ENCODE peak calls at places on chromosomes 1 and 21, in nine cellular contexts. P is RWPE1, C is cardiac muscle cell, J is brain microvascular endothelial cell, Q is left ventricle myocardium inferior, V is SJCRH30, G is A549, M is pancreas, S is MM.1S. W is an unnamed sample.

GRCh38 chr1:8666394-8667167 is 150.9 kb downstream of the RERE start:
- DNase-seq in J (no peak), C (no peak), S (no peak), V (no peak), G (no peak), Q (no peak), M (no peak), P (no peak), W (no peak)

GRCh38 chr1:159675046-159675445 is 39.3 kb downstream of the CRP start:
- DNase-seq in P (no peak), G (no peak), M (no peak), C (no peak), S (no peak), J (no peak), Q (no peak), V (no peak), W (no peak)

GRCh38 chr1:211920141-211920572 is 89.6 kb upstream of the LPGAT1 start:
- DNase-seq in C (no peak), J (peak; percentile 82), G (peak; percentile 55), S (no peak), V (no peak), Q (no peak), P (no peak), M (no peak), W (no peak)

GRCh38 chr1:89635825-89636815 is 3.2 kb downstream of the LRRC8C start:
- DNase-seq in S (no peak), M (no peak), P (peak; percentile 56), Q (no peak), G (no peak), V (no peak), C (no peak), J (no peak), W (no peak)

GRCh38 chr21:42248783-42249597 is 30.1 kb downstream of the ABCG1 start:
- DNase-seq in C (no peak), M (peak; percentile 30), Q (no peak), V (no peak), P (no peak), S (peak; percentile 46), G (no peak), J (no peak), W (no peak)

GRCh38 chr1:18646776-18647410 is 16.2 kb downstream of the PAX7 start:
- DNase-seq in V (no peak), C (peak; percentile 35), M (peak; percentile 67), J (no peak), P (no peak), G (no peak), S (no peak), Q (no peak), W (no peak)

GRCh38 chr1:19024532-19024931 is 68.1 kb upstream of the IFFO2 start:
- DNase-seq in Q (no peak), G (no peak), V (no peak), M (no peak), J (no peak), C (no peak), P (no peak), S (no peak), W (no peak)

GRCh38 chr21:15252437-15252836 is 187.6 kb upstream of the NRIP1 start:
- DNase-seq in Q (no peak), J (no peak), V (no peak), G (no peak), M (no peak), P (no peak), C (no peak), S (no peak), W (no peak)

GRCh38 chr1:243715285-243715684 is 134.8 kb downstream of the AKT3 start:
- DNase-seq in S (no peak), V (no peak), J (no peak), Q (no peak), C (no peak), M (no peak), P (no peak), G (no peak), W (no peak)

GRCh38 chr1:15276691-15277090 is 29.7 kb downstream of the FHAD1 start:
- DNase-seq in P (no peak), G (no peak), Q (no peak), S (no peak), C (no peak), V (no peak), M (no peak), J (no peak), W (no peak)

GRCh38 chr1:174358786-174359453 is 88.8 kb upstream of the GPR52 start:
- DNase-seq in G (no peak), M (no peak), J (no peak), Q (no peak), S (no peak), P (no peak), V (peak; percentile 4), C (no peak), W (no peak)

GRCh38 chr21:26717146-26717739 is 128.0 kb downstream of the ADAMTS1 start:
- DNase-seq in J (no peak), S (peak; percentile 27), G (peak; percentile 2), M (no peak), V (peak; percentile 72), C (peak; percentile 20), Q (no peak), P (peak; percentile 11), W (no peak)

GRCh38 chr21:30194701-30195299 is 21.1 kb downstream of the CLDN8 start:
- DNase-seq in J (peak; percentile 37), P (peak; percentile 48), G (no peak), Q (no peak), V (peak; percentile 66), S (peak; percentile 54), M (no peak), C (peak; percentile 64), W (no peak)

GRCh38 chr1:110125810-110126209 is 13.6 kb downstream of the UBL4B start:
- DNase-seq in M (no peak), G (no peak), J (no peak), P (no peak), C (no peak), S (no peak), V (no peak), Q (no peak), W (no peak)

GRCh38 chr1:208682664-208683013 is 438.5 kb upstream of the PLXNA2 start:
- DNase-seq in J (no peak), P (no peak), C (no peak), G (no peak), V (no peak), S (no peak), M (no peak), Q (no peak), W (no peak)

GRCh38 chr1:167121375-167122120 is 27.7 kb downstream of the STYXL2 start:
- DNase-seq in V (no peak), S (no peak), G (peak; percentile 58), P (peak; percentile 25), C (no peak), M (peak; percentile 79), Q (no peak), J (no peak), W (no peak)

GRCh38 chr1:180192172-180192571 is 37.5 kb downstream of the QSOX1 start:
- DNase-seq in J (no peak), Q (no peak), M (no peak), C (no peak), S (no peak), G (no peak), V (no peak), P (no peak), W (no peak)
- H3K27ac ChIP-seq in J (no peak overlapping the region), Q (no peak overlapping the region), M (no peak overlapping the region), C (no peak overlapping the region), S (no peak overlapping the region), G (no peak overlapping the region), V (no peak overlapping the region), P (no peak overlapping the region), W (no peak overlapping the region)

GRCh38 chr21:39185157-39185556 is 1.9 kb upstream of the PSMG1 start:
- DNase-seq in V (no peak), J (no peak), M (no peak), P (no peak), G (no peak), S (no peak), C (no peak), Q (no peak), W (no peak)
- H3K27ac ChIP-seq in V (no peak overlapping the region), J (no peak overlapping the region), M (no peak overlapping the region), P (no peak overlapping the region), G (no peak overlapping the region), S (no peak overlapping the region), C (no peak overlapping the region), Q (no peak overlapping the region), W (no peak overlapping the region)

GRCh38 chr1:245087723-245088122 is 67.1 kb upstream of the KIF26B start:
- DNase-seq in Q (no peak), M (no peak), G (no peak), J (no peak), V (no peak), C (no peak), S (no peak), P (no peak), W (no peak)

GRCh38 chr1:245090491-245091090 is 64.2 kb upstream of the KIF26B start:
- DNase-seq in J (no peak), M (no peak), C (no peak), S (no peak), Q (no peak), G (no peak), V (no peak), P (no peak), W (no peak)

GRCh38 chr1:245085508-245086095 is 69.2 kb upstream of the KIF26B start:
- DNase-seq in M (no peak), S (no peak), Q (no peak), V (no peak), P (peak; percentile 68), G (no peak), C (no peak), J (peak; percentile 95), W (no peak)

GRCh38 chr1:245084551-245084950 is 70.2 kb upstream of the KIF26B start:
- DNase-seq in G (no peak), V (no peak), M (no peak), S (no peak), J (peak; percentile 38), P (no peak), Q (no peak), C (no peak), W (no peak)

GRCh38 chr1:245086389-245086969 is 68.3 kb upstream of the KIF26B start:
- DNase-seq in J (peak; percentile 39), G (no peak), C (no peak), S (no peak), Q (no peak), V (no peak), P (peak; percentile 45), M (no peak), W (no peak)
- H3K27ac ChIP-seq in J (peak overlapping the region; percentile 93), G (no peak overlapping the region), C (no peak overlapping the region), S (no peak overlapping the region), Q (no peak overlapping the region), V (no peak overlapping the region), P (no peak overlapping the region), M (no peak overlapping the region), W (peak overlapping the region; percentile 32)

DNA sequence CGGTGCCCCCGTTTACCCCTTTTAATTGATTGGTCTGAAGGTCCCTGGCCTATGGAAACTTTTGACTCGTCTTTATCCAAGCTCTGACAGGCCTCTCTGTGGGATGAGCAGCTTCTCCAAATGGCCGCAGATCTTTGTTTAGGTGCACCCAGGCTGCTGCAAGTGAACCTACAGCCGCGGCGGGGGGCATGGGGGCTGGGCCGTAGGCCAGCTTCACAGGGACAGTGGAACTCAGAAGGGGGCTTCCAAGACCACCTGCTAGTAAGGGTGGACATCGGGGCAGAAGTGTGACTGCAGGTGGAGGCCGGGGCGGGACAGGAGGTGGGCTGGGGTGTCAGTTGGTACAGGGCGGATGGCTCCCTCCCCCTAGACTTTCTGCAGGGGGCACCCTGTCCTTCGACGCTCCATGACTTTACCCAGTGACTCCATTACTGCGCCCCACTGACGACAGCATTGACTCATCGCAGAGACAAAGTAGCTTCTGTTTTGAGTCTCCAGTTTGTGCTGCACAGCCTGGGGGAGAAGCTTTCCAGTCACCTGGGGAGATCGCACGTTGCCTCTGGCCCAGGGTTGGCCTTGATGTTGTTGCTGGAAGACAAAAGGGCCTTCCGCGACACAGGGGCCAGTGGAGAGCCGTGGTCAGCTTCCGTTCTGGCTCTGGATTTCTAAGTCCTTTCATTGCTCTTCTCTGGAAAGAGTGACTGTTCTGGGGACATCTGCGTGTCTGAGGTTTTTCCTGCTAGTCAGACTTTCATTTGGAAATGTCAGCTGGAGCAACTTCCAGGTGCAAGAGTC is 257.3 kb downstream of the SIPA1L2 start:
- DNase-seq in V (no peak), Q (no peak), P (no peak), S (no peak), M (no peak), G (no peak), J (no peak), C (no peak), W (no peak)
- H3K27ac ChIP-seq in V (no peak overlapping the region), Q (no peak overlapping the region), P (no peak overlapping the region), S (no peak overlapping the region), M (no peak overlapping the region), G (no peak overlapping the region), J (no peak overlapping the region), C (no peak overlapping the region), W (no peak overlapping the region)

W was measured in RWPE2.